ENCODE peak calls at places on chromosomes 6 and 20, in seven cellular contexts. W is ascending aorta, L is foreskin fibroblast, F is psoas muscle, A is HCT116, D is endothelial cell, B is K562. R is an unnamed sample.

GRCh38 chr6:150539568-150539967 is 60.1 kb upstream of the PLEKHG1 start:
- DNase-seq in W (no peak), L (no peak), F (no peak), A (no peak), D (no peak), B (no peak), R (no peak)

GRCh38 chr20:18754030-18754659 is 59.4 kb upstream of the SCP2D1 start:
- DNase-seq in W (no peak), L (no peak), F (no peak), A (no peak), D (no peak), B (no peak), R (no peak)

GRCh38 chr6:160679402-160679769 is 15.3 kb upstream of the LPA start:
- DNase-seq in W (no peak), L (no peak), F (no peak), A (no peak), D (peak), B (peak), R (no peak)

GRCh38 chr6:156731436-156731835 is 45.7 kb upstream of the ARID1B start:
- DNase-seq in W (no peak), L (peak), F (no peak), A (peak), D (no peak), B (no peak), R (no peak)

GRCh38 chr6:143346004-143346403 is 104.5 kb downstream of the ADAT2 start:
- DNase-seq in W (no peak), L (no peak), F (no peak), A (no peak), D (no peak), B (no peak), R (no peak)

GRCh38 chr6:159683722-159684304 is 9.2 kb downstream of the SOD2 start:
- DNase-seq in W (no peak), L (no peak), F (no peak), A (no peak), D (no peak), B (no peak), R (no peak)

GRCh38 chr20:53657732-53658131 is 64.1 kb upstream of the ZNF217 start:
- DNase-seq in W (no peak), L (no peak), F (no peak), A (no peak), D (no peak), B (no peak), R (no peak)

GRCh38 chr20:36666181-36666740 is 20.3 kb upstream of the SLA2 start:
- DNase-seq in W (no peak), L (no peak), F (no peak), A (no peak), D (no peak), B (no peak), R (no peak)

GRCh38 chr20:1391640-1392442 is 1.0 kb downstream of the FKBP1A start:
- DNase-seq in W (no peak), L (no peak), F (no peak), A (no peak), D (peak), B (peak), R (no peak)

GRCh38 chr20:41275181-41275793 is 42.2 kb downstream of the ZHX3 start:
- DNase-seq in W (no peak), L (peak), F (no peak), A (no peak), D (no peak), B (no peak), R (no peak)

GRCh38 chr6:12241493-12242214 is 48.5 kb upstream of the EDN1 start:
- DNase-seq in W (no peak), L (no peak), F (no peak), A (no peak), D (no peak), B (no peak), R (no peak)

GRCh38 chr20:2658414-2659354 is 5.3 kb downstream of the IDH3B start:
- DNase-seq in W (no peak), L (no peak), F (no peak), A (no peak), D (no peak), B (no peak), R (no peak)
- TF ChIP-seq CTCF in W (no peak), L (no peak), F (no peak), A (no peak), D (no peak), B (no peak), R (no peak)

GRCh38 chr20:61886721-61887658 is 178.7 kb downstream of the TAF4 start:
- DNase-seq in W (no peak), L (peak), F (peak), A (peak), D (peak), B (peak), R (peak)
- TF ChIP-seq CTCF in W (peak), L (peak), F (peak), A (peak), D (peak), B (peak), R (peak)

GRCh38 chr20:8019998-8020247 is 362 bp upstream of the TMX4 start:
- DNase-seq in W (no peak), L (no peak), F (no peak), A (no peak), D (no peak), B (no peak), R (no peak)

GRCh38 chr20:8021541-8022269 is 2.1 kb upstream of the TMX4 start:
- DNase-seq in W (no peak), L (no peak), F (no peak), A (no peak), D (no peak), B (no peak), R (no peak)

GRCh38 chr20:8020314-8021079 is 936 bp upstream of the TMX4 start:
- DNase-seq in W (no peak), L (no peak), F (no peak), A (no peak), D (no peak), B (no peak), R (no peak)

GRCh38 chr20:8019178-8019997 is at the start of gene TMX4:
- DNase-seq in W (peak), L (peak), F (peak), A (peak), D (peak), B (peak), R (peak)

DNA sequence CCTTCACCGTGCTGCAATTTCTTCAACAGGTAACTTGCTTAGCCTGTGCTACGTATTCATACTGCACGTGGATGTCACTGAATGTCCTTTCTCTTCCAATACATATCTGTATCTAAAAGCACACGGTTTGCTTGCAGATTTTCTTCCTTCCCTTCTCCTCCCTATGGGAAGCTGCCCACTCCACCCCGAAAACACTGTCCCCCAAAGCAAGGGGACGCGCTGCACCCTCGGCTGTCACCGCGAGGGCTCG is 708 bp downstream of the TMX4 start:
- DNase-seq in W (no peak), L (no peak), F (no peak), A (no peak), D (no peak), B (no peak), R (no peak)
- TF ChIP-seq CTCF in W (peak), L (no peak), F (no peak), A (no peak), D (no peak), B (no peak), R (no peak)

GRCh38 chr6:147651249-147652063 is 143.0 kb downstream of the SAMD5 start:
- DNase-seq in W (no peak), L (peak), F (no peak), A (no peak), D (no peak), B (no peak), R (no peak)
- TF ChIP-seq CTCF in W (no peak), L (no peak), F (peak), A (peak), D (no peak), B (no peak), R (peak)

R was measured in chondrocyte.